ENCODE peak calls at places on chromosomes 11 and 22, in four cellular contexts. X is GM20000, W is tibial artery, J is A549. Y is an unnamed sample.
A peak's percentile ranks its signal among the peaks of the same experiment; 100 is the strongest.

GRCh38 chr22:49992921-49993648 is 19.5 kb downstream of the IL17REL start:
- DNase-seq in X (peak; percentile 89), W (peak; percentile 29), J (peak; percentile 65), Y (no peak)

GRCh38 chr11:2761131-2762030 is 61.6 kb upstream of the KCNQ1OT1 start:
- DNase-seq in X (no peak), W (no peak), J (no peak), Y (no peak)

GRCh38 chr11:9231848-9232177 is 33.3 kb downstream of the DENND5A start:
- DNase-seq in X (peak; percentile 53), W (no peak), J (no peak), Y (no peak)

GRCh38 chr11:130523609-130524008 is 75.2 kb downstream of the ADAMTS15 start:
- DNase-seq in X (no peak), W (peak; percentile 80), J (no peak), Y (no peak)

GRCh38 chr11:110710520-110711381 is 1.5 kb downstream of the ARHGAP20 start:
- DNase-seq in X (peak; percentile 31), W (peak; percentile 27), J (no peak), Y (peak; percentile 12)

GRCh38 chr11:132028380-132029240 is 658.2 kb downstream of the NTM start:
- DNase-seq in X (no peak), W (no peak), J (peak; percentile 29), Y (peak; percentile 31)

GRCh38 chr22:20206709-20207215 is 55.9 kb upstream of the CCDC188 start:
- DNase-seq in X (peak; percentile 48), W (no peak), J (peak; percentile 17), Y (no peak)

GRCh38 chr22:38124236-38124974 is 13.9 kb upstream of the BAIAP2L2 start:
- DNase-seq in X (no peak), W (no peak), J (no peak), Y (no peak)

GRCh38 chr11:8693010-8693551 is 10.5 kb downstream of the RPL27A start:
- DNase-seq in X (no peak), W (no peak), J (no peak), Y (no peak)

GRCh38 chr11:114587398-114587953 is 8.1 kb downstream of the NXPE4 start:
- DNase-seq in X (no peak), W (no peak), J (no peak), Y (no peak)

GRCh38 chr11:101860694-101861371 is 54.0 kb upstream of the CEP126 start:
- DNase-seq in X (peak; percentile 34), W (peak; percentile 26), J (peak; percentile 70), Y (peak; percentile 28)

GRCh38 chr11:86623736-86624135 is 48.7 kb downstream of the ME3 start:
- DNase-seq in X (no peak), W (no peak), J (no peak), Y (no peak)

GRCh38 chr22:40263191-40263590 is 83.1 kb upstream of the ADSL start:
- DNase-seq in X (no peak), W (no peak), J (no peak), Y (no peak)

GRCh38 chr11:503179-503981 is 3.7 kb downstream of the RNH1 start:
- DNase-seq in X (peak; percentile 70), W (peak; percentile 76), J (no peak), Y (no peak)

GRCh38 chr11:108027057-108027456 is 18.4 kb downstream of the CUL5 start:
- DNase-seq in X (no peak), W (no peak), J (peak; percentile 13), Y (no peak)

GRCh38 chr11:19267567-19267966 is 26.8 kb upstream of the E2F8 start:
- DNase-seq in X (no peak), W (no peak), J (no peak), Y (no peak)

GRCh38 chr11:104028476-104028875 is 8.0 kb upstream of the DDI1 start:
- DNase-seq in X (no peak), W (no peak), J (no peak), Y (no peak)

GRCh38 chr11:110186456-110186855 is 93.3 kb downstream of the ZC3H12C start:
- DNase-seq in X (no peak), W (no peak), J (no peak), Y (no peak)

GRCh38 chr11:57776577-57776976 is 15.0 kb downstream of the CTNND1 start:
- DNase-seq in X (no peak), W (no peak), J (no peak), Y (no peak)

GRCh38 chr22:30212996-30213441 is 33.5 kb downstream of the LIF start:
- DNase-seq in X (no peak), W (no peak), J (no peak), Y (no peak)

GRCh38 chr11:62664405-62665074 is 470 bp downstream of the C11orf98 start:
- DNase-seq in X (peak; percentile 67), W (no peak), J (peak; percentile 72), Y (no peak)

GRCh38 chr22:48369789-48370507 is 1457.7 kb downstream of the BRD1 start:
- DNase-seq in X (no peak), W (no peak), J (peak; percentile 99), Y (no peak)

DNA sequence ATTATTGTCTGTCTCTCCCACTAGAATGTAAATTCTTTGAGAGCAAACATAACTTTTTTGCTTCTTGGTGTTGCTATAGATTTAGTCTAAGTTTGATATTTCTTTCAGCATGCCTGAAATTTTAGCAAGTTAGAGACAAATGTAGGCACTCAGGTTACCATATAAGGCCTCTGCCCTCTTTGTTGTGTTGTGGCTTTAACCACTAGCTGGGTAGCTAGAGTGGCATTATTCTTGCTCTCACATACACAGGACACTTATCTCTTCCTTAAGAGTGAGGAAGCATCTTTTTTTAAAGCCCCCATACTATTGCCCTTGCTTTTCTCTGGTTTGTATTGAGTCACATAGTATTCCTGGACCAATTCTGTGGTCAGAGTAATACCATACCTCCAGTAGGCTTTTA is 11.2 kb downstream of the ZBED5 start:
- DNase-seq in X (no peak), W (no peak), J (no peak), Y (no peak)
- TF ChIP-seq CTCF in X (no peak), W (no peak), J (no peak), Y (no peak)

GRCh38 chr11:68956142-68956541 is 24.6 kb downstream of the MRGPRD start:
- DNase-seq in X (peak; percentile 77), W (no peak), J (no peak), Y (peak; percentile 23)
- TF ChIP-seq CTCF in X (peak; percentile 41), W (no peak), J (no peak), Y (peak; percentile 37)

GRCh38 chr11:119305556-119306372 is 11.2 kb downstream of the MCAM start:
- DNase-seq in X (no peak), W (no peak), J (no peak), Y (no peak)

GRCh38 chr11:119306373-119306890 is 10.5 kb downstream of the MCAM start:
- DNase-seq in X (no peak), W (peak; percentile 79), J (no peak), Y (no peak)

GRCh38 chr11:119307974-119308373 is 9.0 kb downstream of the MCAM start:
- DNase-seq in X (no peak), W (no peak), J (no peak), Y (no peak)

GRCh38 chr11:119309411-119309810 is 7.5 kb downstream of the MCAM start:
- DNase-seq in X (no peak), W (no peak), J (no peak), Y (no peak)

GRCh38 chr11:119307219-119307618 is 9.7 kb downstream of the MCAM start:
- DNase-seq in X (no peak), W (no peak), J (no peak), Y (no peak)
- TF ChIP-seq CTCF in X (no peak), W (no peak), J (no peak), Y (no peak)

GRCh38 chr11:66973956-66974585 is 1.0 kb upstream of the C11orf86 start:
- DNase-seq in X (no peak), W (no peak), J (no peak), Y (no peak)

GRCh38 chr11:66976925-66977324 is 1.8 kb downstream of the C11orf86 start:
- DNase-seq in X (no peak), W (no peak), J (no peak), Y (no peak)

GRCh38 chr11:66974724-66975402 is at the start of gene C11orf86:
- DNase-seq in X (no peak), W (no peak), J (peak; percentile 85), Y (no peak)

GRCh38 chr11:66975403-66976047 is 421 bp downstream of the C11orf86 start:
- DNase-seq in X (no peak), W (no peak), J (no peak), Y (no peak)

DNA sequence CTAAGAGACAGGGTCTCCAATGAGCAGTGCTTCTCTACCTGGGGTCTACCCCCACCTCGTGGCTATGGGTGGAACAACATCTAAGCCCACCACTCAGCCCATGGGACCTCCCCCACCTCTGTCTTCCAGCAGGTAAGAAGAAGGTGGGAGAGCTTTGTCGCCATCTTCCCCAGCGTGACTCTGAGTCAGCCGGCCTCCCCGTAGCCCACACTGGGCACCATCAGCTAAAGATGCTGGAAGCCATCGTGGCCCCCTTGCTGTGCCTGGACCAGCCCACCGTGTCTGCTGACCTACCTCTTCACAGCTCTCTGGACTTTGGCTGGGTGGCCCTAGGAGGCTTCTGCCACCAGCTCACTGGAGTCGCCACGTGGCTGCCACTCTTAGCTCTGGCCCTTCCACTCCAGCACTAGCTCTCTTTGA is 954 bp downstream of the C11orf86 start:
- DNase-seq in X (no peak), W (no peak), J (peak; percentile 53), Y (peak; percentile 70)
- TF ChIP-seq CTCF in X (peak; percentile 13), W (peak; percentile 46), J (peak; percentile 79), Y (peak; percentile 75)

GRCh38 chr11:13140028-13140870 is 131.1 kb downstream of the RASSF10 start:
- DNase-seq in X (peak; percentile 21), W (no peak), J (peak; percentile 96), Y (no peak)
- TF ChIP-seq CTCF in X (no peak), W (no peak), J (no peak), Y (no peak)

GRCh38 chr11:31160504-31161422 is 208.8 kb downstream of the DCDC1 start:
- DNase-seq in X (no peak), W (no peak), J (peak; percentile 25), Y (no peak)
- TF ChIP-seq CTCF in X (no peak), W (no peak), J (no peak), Y (peak; percentile 68)

GRCh38 chr11:112345708-112346107 is 85.0 kb upstream of the PLET1 start:
- DNase-seq in X (no peak), W (no peak), J (no peak), Y (no peak)
- TF ChIP-seq CTCF in X (no peak), W (no peak), J (no peak), Y (no peak)

GRCh38 chr11:118005224-118006152 is 19.3 kb downstream of the IL10RA start:
- DNase-seq in X (no peak), W (no peak), J (no peak), Y (no peak)
- TF ChIP-seq CTCF in X (no peak), W (no peak), J (no peak), Y (no peak)

GRCh38 chr11:28106351-28107043 is 1.5 kb downstream of the KIF18A start:
- DNase-seq in X (no peak), W (no peak), J (no peak), Y (no peak)
- TF ChIP-seq CTCF in X (no peak), W (no peak), J (no peak), Y (no peak)